ENCODE peak calls at places on chromosomes 12 and 14, in four cellular contexts. G is psoas muscle, B is BJ, U is GM12864. W is an unnamed sample.

GRCh38 chr14:37894463-37894862 is 299.0 kb downstream of the TTC6 start:
- DNase-seq in G (no peak), B (no peak), U (no peak), W (no peak)

GRCh38 chr14:52033131-52033642 is 35.7 kb downstream of the NID2 start:
- DNase-seq in G (no peak), B (peak; percentile 82), U (no peak), W (no peak)

GRCh38 chr14:98018626-98019025 is 1221.4 kb downstream of the VRK1 start:
- DNase-seq in B (no peak), G (no peak), U (no peak), W (no peak)

GRCh38 chr14:86943391-86944365 is 1049.3 kb downstream of the GALC start:
- DNase-seq in B (no peak), U (no peak), G (no peak), W (no peak)

GRCh38 chr12:6961695-6962284 is 8.7 kb downstream of the PHB2 start:
- DNase-seq in G (peak; percentile 69), U (no peak), B (no peak), W (peak; percentile 68)

GRCh38 chr14:104983231-104983721 is 2.3 kb upstream of the CLBA1 start:
- DNase-seq in U (no peak), G (no peak), B (no peak), W (no peak)

GRCh38 chr14:20489093-20489994 is 16.0 kb upstream of the RNASE10 start:
- DNase-seq in G (no peak), B (no peak), U (peak; percentile 55), W (no peak)

GRCh38 chr12:47767197-47767724 is 5.8 kb upstream of the SLC48A1 start:
- DNase-seq in B (no peak), U (peak; percentile 55), G (no peak), W (peak; percentile 76)

GRCh38 chr12:26278266-26278665 is 82.9 kb downstream of the SSPN start:
- DNase-seq in G (no peak), B (no peak), U (no peak), W (no peak)

GRCh38 chr12:98371419-98371818 is 144.0 kb upstream of the TMPO start:
- DNase-seq in U (no peak), G (no peak), B (no peak), W (no peak)

GRCh38 chr14:88825503-88825902 is 1.1 kb downstream of the TTC8 start:
- DNase-seq in G (no peak), B (no peak), U (no peak), W (no peak)

GRCh38 chr12:80175307-80175930 is 76.1 kb downstream of the OTOGL start:
- DNase-seq in U (no peak), G (no peak), B (no peak), W (no peak)

GRCh38 chr14:98906123-98906995 is 365.6 kb downstream of the BCL11B start:
- DNase-seq in U (no peak), G (peak; percentile 41), B (no peak), W (no peak)

GRCh38 chr12:52144512-52145227 is 47.1 kb downstream of the KRT80 start:
- DNase-seq in B (no peak), U (no peak), G (no peak), W (no peak)

GRCh38 chr14:89540830-89541470 is 123.9 kb upstream of the FOXN3 start:
- DNase-seq in U (no peak), B (peak; percentile 82), G (no peak), W (no peak)

GRCh38 chr14:77186911-77187648 is 5.5 kb downstream of the TMEM63C start:
- DNase-seq in G (peak; percentile 26), U (no peak), B (no peak), W (no peak)

GRCh38 chr12:124720019-124720686 is 143.5 kb downstream of the SCARB1 start:
- DNase-seq in U (no peak), G (no peak), B (no peak), W (no peak)

GRCh38 chr14:72532686-72533454 is 361.0 kb downstream of the DPF3 start:
- DNase-seq in B (no peak), U (no peak), G (no peak), W (no peak)

DNA sequence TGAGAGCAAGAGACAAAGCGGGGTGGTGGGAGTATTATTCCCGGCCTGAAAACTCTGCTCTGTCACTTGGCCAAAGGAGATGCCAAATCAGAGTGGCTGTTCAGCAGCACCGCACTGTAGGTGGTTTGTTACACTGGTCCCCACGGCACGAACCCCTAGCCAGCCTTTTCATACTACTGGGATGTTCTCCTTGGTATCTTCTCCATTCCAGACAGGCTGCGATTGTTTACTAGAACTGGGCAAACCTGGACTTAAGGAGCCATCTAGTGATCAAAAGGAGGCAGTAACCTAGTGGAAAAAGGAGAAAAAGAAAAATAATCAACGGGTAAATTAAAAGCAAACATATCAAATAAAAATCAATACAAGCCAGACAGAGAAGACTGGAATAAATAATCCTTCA is 58.9 kb upstream of the TMTC2 start:
- DNase-seq in B (no peak), U (no peak), G (no peak), W (peak; percentile 25)
- TF ChIP-seq CTCF in B (peak; percentile 44), U (peak; percentile 36), G (peak; percentile 7), W (peak; percentile 56)

GRCh38 chr12:109814600-109814999 is 18.6 kb downstream of the TRPV4 start:
- DNase-seq in U (no peak), G (no peak), B (no peak), W (no peak)

GRCh38 chr12:109808876-109809646 is 24.1 kb downstream of the TRPV4 start:
- DNase-seq in G (no peak), B (no peak), U (no peak), W (no peak)

GRCh38 chr12:109810954-109811623 is 22.1 kb downstream of the TRPV4 start:
- DNase-seq in B (no peak), G (no peak), U (no peak), W (no peak)

GRCh38 chr12:109813810-109814416 is 19.3 kb downstream of the TRPV4 start:
- DNase-seq in B (no peak), U (no peak), G (no peak), W (no peak)

DNA sequence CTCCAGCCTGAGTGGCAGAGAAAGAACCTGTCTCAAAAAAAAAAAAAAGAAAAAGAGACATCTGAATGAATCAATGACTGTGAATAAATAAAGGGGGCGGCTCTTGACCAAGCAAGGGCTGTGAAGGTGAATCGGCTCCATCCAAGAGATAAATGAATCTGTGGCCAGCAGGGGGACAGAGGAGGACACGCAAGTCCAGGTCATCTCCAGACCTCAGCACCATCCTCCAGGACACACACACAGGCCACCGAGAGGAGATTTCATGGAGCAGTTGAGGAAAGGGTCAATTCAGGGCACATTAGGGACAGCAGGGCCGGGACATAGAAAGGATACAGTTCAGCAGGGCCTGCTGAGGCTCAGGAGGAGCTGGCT is 21.6 kb downstream of the TRPV4 start:
- DNase-seq in B (no peak), G (no peak), U (no peak), W (no peak)
- TF ChIP-seq CTCF in B (peak; percentile 13), G (no peak), U (no peak), W (no peak)

GRCh38 chr12:85308374-85308773 is 28.4 kb downstream of the ALX1 start:
- DNase-seq in U (no peak), B (no peak), G (no peak), W (no peak)

GRCh38 chr12:85309180-85309579 is 29.2 kb downstream of the ALX1 start:
- DNase-seq in U (no peak), B (no peak), G (no peak), W (no peak)

GRCh38 chr12:85310025-85310424 is 30.0 kb downstream of the ALX1 start:
- DNase-seq in G (no peak), B (no peak), U (no peak), W (no peak)

DNA sequence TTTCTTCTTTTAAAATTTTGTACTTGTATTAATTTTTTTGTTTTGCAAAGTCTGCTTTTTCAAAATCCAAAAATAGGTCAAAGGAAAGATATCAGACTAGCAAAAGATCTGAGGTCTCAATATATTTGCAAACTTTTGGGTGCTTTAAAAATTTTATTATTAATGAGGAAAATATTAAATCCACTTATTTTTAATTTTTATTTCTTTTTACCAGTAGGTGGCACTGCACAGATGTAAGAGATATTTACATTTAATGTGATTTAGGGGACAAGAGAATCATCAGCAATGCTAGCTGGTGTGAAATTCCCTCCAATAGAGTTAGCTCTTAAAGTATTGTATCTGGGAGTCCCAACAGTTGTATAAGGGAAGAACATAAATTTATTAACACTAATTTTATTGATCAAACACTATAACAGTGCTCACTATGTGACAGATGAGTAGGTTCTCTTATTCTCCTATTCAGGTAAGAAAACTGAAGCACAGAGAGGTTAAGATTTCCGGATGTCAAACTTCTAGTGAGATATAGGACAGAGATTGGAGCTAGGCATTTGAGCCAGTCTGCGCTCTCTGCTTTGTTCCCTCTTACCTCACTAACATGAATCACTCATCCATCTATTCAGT is 30.5 kb downstream of the ALX1 start:
- DNase-seq in U (no peak), G (no peak), B (no peak), W (no peak)
- TF ChIP-seq CTCF in U (no peak), G (peak; percentile 7), B (peak; percentile 32), W (peak; percentile 10)

GRCh38 chr14:80988192-80988591 is 32.8 kb downstream of the TSHR start:
- DNase-seq in G (no peak), B (no peak), U (no peak), W (no peak)
- TF ChIP-seq CTCF in G (no peak), B (no peak), U (no peak), W (no peak)

W was measured in GM13977.